ENCODE peak calls at places on chromosomes 3 and 15, in ten cellular contexts. One of them, this sample, is unnamed.

GRCh38 chr3:15256861-15257341 is 50.9 kb downstream of the CAPN7 start:
- DNase-seq in globus pallidus: no peak
- DNase-seq in stimulated activated CD8-positive, alpha-beta memory T cell treated with anti-CD3 and anti-CD28 coated beads, Interleukin-4, amount 100 ng/mL, for 24 hours: no peak
- DNase-seq in amniotic stem cell: no peak
- DNase-seq in body of pancreas: no peak
- DNase-seq in adipocyte: no peak
- DNase-seq in fibroblast of villous mesenchyme: no peak
- DNase-seq in DND-41: no peak
- DNase-seq in NCI-H1092: no peak
- DNase-seq in NCI-H345: no peak
- DNase-seq in this sample: no peak

GRCh38 chr3:3212781-3213416 is 33.4 kb upstream of the CRBN start:
- DNase-seq in globus pallidus: no peak
- DNase-seq in stimulated activated CD8-positive, alpha-beta memory T cell treated with anti-CD3 and anti-CD28 coated beads, Interleukin-4, amount 100 ng/mL, for 24 hours: no peak
- DNase-seq in amniotic stem cell: no peak
- DNase-seq in body of pancreas: peak
- DNase-seq in adipocyte: no peak
- DNase-seq in fibroblast of villous mesenchyme: no peak
- DNase-seq in DND-41: no peak
- DNase-seq in NCI-H1092: no peak
- DNase-seq in NCI-H345: no peak
- DNase-seq in this sample: no peak

GRCh38 chr3:5017953-5018531 is 38.8 kb downstream of the BHLHE40 start:
- DNase-seq in globus pallidus: no peak
- DNase-seq in stimulated activated CD8-positive, alpha-beta memory T cell treated with anti-CD3 and anti-CD28 coated beads, Interleukin-4, amount 100 ng/mL, for 24 hours: no peak
- DNase-seq in amniotic stem cell: no peak
- DNase-seq in body of pancreas: peak
- DNase-seq in adipocyte: peak
- DNase-seq in fibroblast of villous mesenchyme: peak
- DNase-seq in DND-41: no peak
- DNase-seq in NCI-H1092: no peak
- DNase-seq in NCI-H345: no peak
- DNase-seq in this sample: no peak

GRCh38 chr3:185318136-185318535 is 44.8 kb upstream of the MAP3K13 start:
- DNase-seq in globus pallidus: no peak
- DNase-seq in stimulated activated CD8-positive, alpha-beta memory T cell treated with anti-CD3 and anti-CD28 coated beads, Interleukin-4, amount 100 ng/mL, for 24 hours: no peak
- DNase-seq in amniotic stem cell: no peak
- DNase-seq in body of pancreas: no peak
- DNase-seq in adipocyte: peak
- DNase-seq in fibroblast of villous mesenchyme: no peak
- DNase-seq in DND-41: no peak
- DNase-seq in NCI-H1092: no peak
- DNase-seq in NCI-H345: no peak
- DNase-seq in this sample: no peak

GRCh38 chr15:50506121-50506520 is 40.3 kb downstream of the USP50 start:
- DNase-seq in globus pallidus: no peak
- DNase-seq in stimulated activated CD8-positive, alpha-beta memory T cell treated with anti-CD3 and anti-CD28 coated beads, Interleukin-4, amount 100 ng/mL, for 24 hours: no peak
- DNase-seq in amniotic stem cell: no peak
- DNase-seq in body of pancreas: no peak
- DNase-seq in adipocyte: no peak
- DNase-seq in fibroblast of villous mesenchyme: peak
- DNase-seq in DND-41: no peak
- DNase-seq in NCI-H1092: no peak
- DNase-seq in NCI-H345: no peak
- DNase-seq in this sample: no peak

GRCh38 chr3:81760215-81760614 is 1.2 kb downstream of the GBE1 start:
- DNase-seq in globus pallidus: no peak
- DNase-seq in stimulated activated CD8-positive, alpha-beta memory T cell treated with anti-CD3 and anti-CD28 coated beads, Interleukin-4, amount 100 ng/mL, for 24 hours: no peak
- DNase-seq in amniotic stem cell: no peak
- DNase-seq in body of pancreas: no peak
- DNase-seq in adipocyte: peak
- DNase-seq in fibroblast of villous mesenchyme: no peak
- DNase-seq in DND-41: no peak
- DNase-seq in NCI-H1092: no peak
- DNase-seq in NCI-H345: no peak
- DNase-seq in this sample: no peak

GRCh38 chr3:120682095-120682681 is at the start of gene HGD:
- DNase-seq in globus pallidus: no peak
- DNase-seq in stimulated activated CD8-positive, alpha-beta memory T cell treated with anti-CD3 and anti-CD28 coated beads, Interleukin-4, amount 100 ng/mL, for 24 hours: no peak
- DNase-seq in amniotic stem cell: no peak
- DNase-seq in body of pancreas: peak
- DNase-seq in adipocyte: no peak
- DNase-seq in fibroblast of villous mesenchyme: no peak
- DNase-seq in DND-41: no peak
- DNase-seq in NCI-H1092: no peak
- DNase-seq in NCI-H345: no peak
- DNase-seq in this sample: no peak

GRCh38 chr3:175338775-175339535 is 479.8 kb downstream of the NAALADL2 start:
- DNase-seq in globus pallidus: no peak
- DNase-seq in stimulated activated CD8-positive, alpha-beta memory T cell treated with anti-CD3 and anti-CD28 coated beads, Interleukin-4, amount 100 ng/mL, for 24 hours: no peak
- DNase-seq in amniotic stem cell: no peak
- DNase-seq in body of pancreas: no peak
- DNase-seq in adipocyte: peak
- DNase-seq in fibroblast of villous mesenchyme: peak
- DNase-seq in DND-41: no peak
- DNase-seq in NCI-H1092: no peak
- DNase-seq in NCI-H345: no peak
- DNase-seq in this sample: no peak

GRCh38 chr15:43779016-43779415 is 2.2 kb upstream of the ELL3 start:
- DNase-seq in globus pallidus: no peak
- DNase-seq in stimulated activated CD8-positive, alpha-beta memory T cell treated with anti-CD3 and anti-CD28 coated beads, Interleukin-4, amount 100 ng/mL, for 24 hours: no peak
- DNase-seq in amniotic stem cell: no peak
- DNase-seq in body of pancreas: no peak
- DNase-seq in adipocyte: no peak
- DNase-seq in fibroblast of villous mesenchyme: no peak
- DNase-seq in DND-41: no peak
- DNase-seq in NCI-H1092: no peak
- DNase-seq in NCI-H345: no peak
- DNase-seq in this sample: no peak